ENCODE peak calls at places on chromosomes 1 and 21, in six cellular contexts. F is nephron progenitor cell; A is right cardiac atrium; Q is mucosa of descending colon; D is activated T-cell treated with anti-CD3 and anti-CD28 coated beads, Interleukin-2, amount 50 U/mL, for 72 hours; X is substantia nigra. U is an unnamed sample.

GRCh38 chr1:247222840-247223239 is 33.0 kb upstream of the VN1R5 start:
- DNase-seq in F (no peak), A (no peak), Q (no peak), D (no peak), X (no peak), U (no peak)

GRCh38 chr1:190808035-190808434 is 330.4 kb upstream of the BRINP3 start:
- DNase-seq in F (no peak), A (no peak), Q (no peak), D (no peak), X (no peak), U (no peak)

GRCh38 chr21:29145354-29145782 is 14.9 kb downstream of the MAP3K7CL start:
- DNase-seq in F (no peak), A (no peak), Q (no peak), D (peak; percentile 4), X (no peak), U (no peak)

GRCh38 chr1:234595899-234596298 is 14.1 kb downstream of the IRF2BP2 start:
- DNase-seq in F (no peak), A (no peak), Q (no peak), D (no peak), X (no peak), U (no peak)

GRCh38 chr1:185045793-185046441 is 559 bp downstream of the RNF2 start:
- DNase-seq in F (peak; percentile 71), A (peak; percentile 54), Q (no peak), D (peak; percentile 47), X (peak; percentile 59), U (no peak)

GRCh38 chr1:60971330-60971729 is 111.0 kb upstream of the NFIA start:
- DNase-seq in F (no peak), A (no peak), Q (no peak), D (no peak), X (no peak), U (no peak)

GRCh38 chr1:67211589-67212563 is 45.6 kb downstream of the IL23R start:
- DNase-seq in F (peak; percentile 25), A (no peak), Q (no peak), D (peak; percentile 60), X (no peak), U (no peak)

GRCh38 chr1:109819906-109820305 is 56.2 kb upstream of the EPS8L3 start:
- DNase-seq in F (no peak), A (no peak), Q (no peak), D (no peak), X (no peak), U (peak; percentile 14)

GRCh38 chr1:58438468-58438867 is 108.1 kb downstream of the OMA1 start:
- DNase-seq in F (no peak), A (no peak), Q (no peak), D (no peak), X (no peak), U (no peak)

GRCh38 chr1:54994355-54994990 is 4.3 kb upstream of the BSND start:
- DNase-seq in F (no peak), A (no peak), Q (no peak), D (no peak), X (no peak), U (no peak)

GRCh38 chr1:14842361-14842760 is 243.9 kb downstream of the KAZN start:
- DNase-seq in F (no peak), A (no peak), Q (no peak), D (no peak), X (no peak), U (no peak)

GRCh38 chr21:45454081-45454923 is 49.3 kb downstream of the COL18A1 start:
- DNase-seq in F (no peak), A (peak; percentile 62), Q (peak; percentile 43), D (no peak), X (no peak), U (peak; percentile 41)

GRCh38 chr1:208166340-208167138 is 77.6 kb downstream of the PLXNA2 start:
- DNase-seq in F (no peak), A (no peak), Q (no peak), D (no peak), X (no peak), U (no peak)

GRCh38 chr1:65395887-65396612 is 24.4 kb upstream of the LEPR start:
- DNase-seq in F (no peak), A (no peak), Q (no peak), D (no peak), X (no peak), U (no peak)

GRCh38 chr1:53195913-53196484 is 625 bp upstream of the CPT2 start:
- DNase-seq in F (no peak), A (no peak), Q (no peak), D (no peak), X (no peak), U (no peak)

GRCh38 chr1:111204211-111204883 is 3.9 kb upstream of the DENND2D start:
- DNase-seq in F (peak; percentile 23), A (peak; percentile 81), Q (peak; percentile 94), D (peak; percentile 76), X (no peak), U (peak; percentile 49)

U was measured in ovary.